ENCODE peak calls at places on chromosomes 5 and 9, in seven cellular contexts. E is HCT116, R is astrocyte of the spinal cord, B is lung, S is cardiac fibroblast, H is psoas muscle, F is endothelial cell. T is an unnamed sample.

GRCh38 chr5:40627708-40628107 is 52.0 kb upstream of the PTGER4 start:
- DNase-seq in F (no peak), E (no peak), S (peak), H (no peak), R (no peak), B (no peak), T (no peak)

GRCh38 chr5:67266654-67267350 is 70.2 kb upstream of the CD180 start:
- DNase-seq in E (no peak), F (no peak), R (no peak), B (no peak), S (no peak), H (no peak), T (no peak)

GRCh38 chr5:142316681-142317080 is 8.1 kb downstream of the SPRY4 start:
- DNase-seq in R (no peak), S (peak), F (no peak), E (no peak), B (no peak), H (no peak), T (no peak)

GRCh38 chr5:58680503-58680902 is 97.6 kb downstream of the RAB3C start:
- DNase-seq in R (no peak), E (no peak), F (no peak), S (no peak), H (no peak), B (no peak), T (no peak)

GRCh38 chr9:98251554-98251953 is 3.9 kb downstream of the TBC1D2 start:
- DNase-seq in F (no peak), S (peak), B (no peak), E (peak), R (peak), H (no peak), T (no peak)

GRCh38 chr5:113271015-113271414 is 163.8 kb downstream of the TSSK1B start:
- DNase-seq in B (no peak), H (no peak), R (peak), F (no peak), E (no peak), S (peak), T (no peak)

GRCh38 chr9:107239474-107239873 is 43.6 kb upstream of the RAD23B start:
- DNase-seq in H (no peak), S (peak), R (no peak), B (no peak), F (no peak), E (no peak), T (no peak)

GRCh38 chr5:39478851-39479250 is 54.1 kb upstream of the DAB2 start:
- DNase-seq in F (no peak), B (no peak), E (no peak), H (no peak), S (no peak), R (no peak), T (no peak)

GRCh38 chr5:51995773-51996306 is 612.6 kb downstream of the ISL1 start:
- DNase-seq in E (no peak), R (no peak), B (no peak), F (no peak), H (no peak), S (no peak), T (no peak)

GRCh38 chr9:136044971-136045594 is 50.0 kb downstream of the NACC2 start:
- DNase-seq in S (no peak), F (no peak), R (no peak), H (no peak), B (no peak), E (no peak), T (no peak)

GRCh38 chr5:164217464-164217863 is 712.0 kb downstream of the MAT2B start:
- DNase-seq in F (no peak), R (no peak), B (no peak), E (no peak), S (no peak), H (no peak), T (no peak)

GRCh38 chr5:179892255-179892654 is 15.4 kb downstream of the TBC1D9B start:
- DNase-seq in H (no peak), E (no peak), B (no peak), S (no peak), R (no peak), F (no peak), T (no peak)

GRCh38 chr5:94691270-94691669 is 72.8 kb downstream of the SLF1 start:
- DNase-seq in B (no peak), F (no peak), R (no peak), E (no peak), S (no peak), H (no peak), T (no peak)

GRCh38 chr5:33662721-33663435 is 222.1 kb downstream of the TARS1 start:
- DNase-seq in H (no peak), R (peak), S (peak), B (no peak), E (no peak), F (no peak), T (no peak)

GRCh38 chr9:130988905-130989304 is 20.1 kb upstream of the LAMC3 start:
- DNase-seq in F (no peak), B (no peak), E (no peak), S (no peak), H (no peak), R (no peak), T (no peak)

GRCh38 chr9:83047839-83048775 is 14.8 kb downstream of the RASEF start:
- DNase-seq in H (no peak), R (peak), E (no peak), B (peak), S (peak), F (no peak), T (no peak)

GRCh38 chr9:135075234-135076142 is 12.0 kb upstream of the OLFM1 start:
- DNase-seq in R (no peak), S (peak), E (no peak), H (peak), F (peak), B (peak), T (no peak)

GRCh38 chr5:151213803-151214613 is 9.9 kb downstream of the CCDC69 start:
- DNase-seq in B (peak), F (no peak), S (peak), H (peak), E (no peak), R (no peak), T (peak)

GRCh38 chr5:130166839-130167490 is 262.7 kb downstream of the CHSY3 start:
- DNase-seq in R (no peak), H (no peak), S (no peak), F (no peak), E (no peak), B (no peak), T (no peak)

GRCh38 chr9:89978185-89978584 is 373.4 kb downstream of the GADD45G start:
- DNase-seq in H (no peak), F (no peak), R (peak), E (peak), S (no peak), B (no peak), T (no peak)

GRCh38 chr9:35905912-35906679 is at the start of gene HRCT1:
- DNase-seq in R (peak), H (peak), B (peak), F (no peak), E (peak), S (peak), T (no peak)

GRCh38 chr9:127123239-127123935 is 952 bp upstream of the ANGPTL2 start:
- DNase-seq in S (no peak), F (no peak), R (no peak), E (no peak), B (no peak), H (no peak), T (no peak)

GRCh38 chr5:56625577-56625976 is 189.8 kb upstream of the MAP3K1 start:
- DNase-seq in B (no peak), H (no peak), R (peak), E (no peak), S (peak), F (no peak), T (no peak)

GRCh38 chr5:59099270-59099994 is 516.6 kb downstream of the RAB3C start:
- DNase-seq in S (peak), R (peak), E (no peak), H (no peak), F (no peak), B (no peak), T (no peak)

GRCh38 chr5:118980017-118980416 is 8.3 kb downstream of the DTWD2 start:
- DNase-seq in H (no peak), E (no peak), R (no peak), S (no peak), F (no peak), B (no peak), T (no peak)

GRCh38 chr9:124770359-124771020 is 621 bp downstream of the NR6A1 start:
- DNase-seq in H (peak), E (no peak), R (no peak), F (peak), S (no peak), B (no peak), T (peak)

GRCh38 chr5:102867999-102868662 is 113.0 kb downstream of the PAM start:
- DNase-seq in F (no peak), S (peak), B (no peak), R (peak), H (no peak), E (no peak), T (no peak)

GRCh38 chr9:37787059-37787458 is 2.2 kb upstream of the EXOSC3 start:
- DNase-seq in S (no peak), H (no peak), B (no peak), F (no peak), R (no peak), E (no peak), T (no peak)

GRCh38 chr9:37790096-37790495 is 5.2 kb upstream of the EXOSC3 start:
- DNase-seq in F (no peak), B (no peak), H (no peak), E (no peak), R (no peak), S (no peak), T (no peak)

GRCh38 chr9:37788328-37788727 is 3.5 kb upstream of the EXOSC3 start:
- DNase-seq in E (no peak), B (no peak), H (no peak), R (no peak), S (no peak), F (no peak), T (no peak)

GRCh38 chr9:37784291-37784639 is 599 bp downstream of the EXOSC3 start:
- DNase-seq in S (peak), H (no peak), E (no peak), R (no peak), B (no peak), F (no peak), T (no peak)

DNA sequence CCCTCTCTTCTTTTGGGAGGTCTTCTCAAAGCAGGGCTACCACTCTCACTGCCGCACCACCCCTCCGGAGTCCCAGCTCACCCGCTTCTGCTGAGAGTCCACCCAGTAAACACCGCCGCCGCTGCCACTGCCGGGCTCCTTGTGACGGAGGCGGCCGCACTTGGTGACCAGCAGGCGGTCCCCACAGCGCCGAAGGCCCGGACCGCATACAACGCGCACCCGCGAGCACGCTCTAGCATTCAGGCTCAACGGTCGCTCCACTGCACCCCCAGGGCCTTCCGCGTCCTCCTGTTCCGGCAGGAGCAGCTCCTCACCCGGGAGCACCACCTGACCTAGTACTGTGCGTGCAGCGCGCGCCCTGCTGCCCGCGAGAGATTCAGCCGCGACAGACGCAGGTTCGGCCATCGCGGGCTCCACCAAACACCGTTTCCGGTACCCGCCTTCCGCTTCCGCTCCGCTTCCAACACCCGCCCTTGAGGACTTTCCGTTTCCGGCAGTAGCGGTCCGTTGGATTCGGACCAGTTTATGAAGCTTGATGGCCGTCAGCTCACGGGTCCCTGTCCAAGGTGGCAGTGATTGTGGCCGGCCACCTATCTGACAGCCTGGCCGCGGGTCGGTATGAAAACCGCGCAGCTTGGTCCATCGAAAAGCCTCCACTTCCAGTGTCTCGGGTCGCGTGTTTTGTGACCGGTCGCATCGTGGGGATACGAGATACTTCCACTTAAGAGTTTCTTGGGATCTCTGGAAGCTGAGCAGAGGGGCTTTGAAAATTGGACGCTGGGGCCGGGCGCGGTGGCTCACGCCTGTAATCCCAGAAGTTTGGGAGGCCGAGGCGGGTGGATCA is at the start of gene EXOSC3:
- DNase-seq in E (peak), S (peak), R (peak), F (peak), B (peak), H (peak), T (peak)
- TF ChIP-seq CTCF in E (no peak), S (no peak), R (no peak), F (no peak), B (no peak), H (peak), T (no peak)

GRCh38 chr5:75510836-75511434 is 494 bp downstream of the CERT1 start:
- DNase-seq in B (peak), E (no peak), R (no peak), F (peak), H (peak), S (no peak), T (peak)
- TF ChIP-seq CTCF in B (no peak), E (no peak), R (no peak), F (no peak), H (no peak), S (no peak), T (no peak)

DNA sequence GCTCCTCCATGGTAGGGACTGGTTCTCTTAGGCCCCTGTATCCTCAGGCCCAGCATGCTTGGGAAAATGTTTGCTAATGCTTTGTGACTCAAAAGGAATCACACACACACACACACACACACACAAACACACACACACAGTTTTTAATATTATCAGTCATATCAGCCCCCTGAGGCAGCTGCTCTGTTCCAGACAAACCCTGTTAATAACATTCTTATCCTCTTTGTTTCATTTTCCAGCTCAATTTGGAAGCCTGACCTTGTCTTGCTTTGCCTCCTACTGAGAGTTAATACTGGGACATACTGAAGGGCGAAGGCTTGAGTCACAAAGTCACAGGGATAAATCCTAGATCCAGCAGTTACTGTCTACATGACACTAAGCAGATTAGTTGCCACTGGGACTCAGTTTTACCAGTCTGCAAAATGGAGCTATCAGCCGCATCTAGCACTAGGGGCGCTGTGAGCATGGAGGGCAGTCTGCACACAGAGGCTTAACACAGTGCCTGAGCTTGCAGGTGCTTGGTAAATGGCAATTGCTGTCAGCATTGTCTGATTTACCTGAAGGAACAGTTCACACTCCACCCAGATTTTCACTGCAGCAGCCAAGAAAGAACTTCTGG is 37.1 kb upstream of the KCNMB1 start:
- DNase-seq in B (no peak), H (no peak), E (no peak), R (no peak), F (no peak), S (no peak), T (peak)
- TF ChIP-seq CTCF in B (no peak), H (no peak), E (peak), R (no peak), F (no peak), S (no peak), T (peak)

GRCh38 chr5:83589786-83590185 is 118.2 kb downstream of the VCAN start:
- DNase-seq in S (no peak), B (no peak), R (no peak), E (no peak), H (no peak), F (no peak), T (no peak)

GRCh38 chr5:83590966-83591365 is 119.4 kb downstream of the VCAN start:
- DNase-seq in F (no peak), H (no peak), B (no peak), R (no peak), S (no peak), E (no peak), T (no peak)

DNA sequence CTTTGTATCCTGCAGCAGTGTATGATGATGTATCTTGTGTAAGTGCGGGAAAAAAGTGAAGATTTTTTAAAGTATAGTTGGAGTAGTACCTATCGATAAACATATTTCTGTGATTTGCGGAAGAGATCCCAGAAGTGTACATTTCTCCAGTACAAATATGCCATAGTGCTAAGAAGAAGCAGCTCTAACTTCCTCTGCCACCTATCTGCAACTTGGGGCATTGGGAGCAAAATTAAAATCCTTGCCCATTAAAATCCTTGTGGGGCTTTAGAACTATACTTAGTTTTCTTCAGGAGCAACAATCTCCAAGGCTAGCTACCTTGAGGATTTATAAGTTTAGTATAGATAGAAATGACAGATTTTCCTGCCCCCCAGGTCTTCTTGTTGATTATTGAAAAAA is 123.7 kb downstream of the VCAN start:
- DNase-seq in R (no peak), F (no peak), H (no peak), S (no peak), E (no peak), B (no peak), T (no peak)
- TF ChIP-seq CTCF in R (peak), F (no peak), H (no peak), S (peak), E (peak), B (no peak), T (no peak)

DNA sequence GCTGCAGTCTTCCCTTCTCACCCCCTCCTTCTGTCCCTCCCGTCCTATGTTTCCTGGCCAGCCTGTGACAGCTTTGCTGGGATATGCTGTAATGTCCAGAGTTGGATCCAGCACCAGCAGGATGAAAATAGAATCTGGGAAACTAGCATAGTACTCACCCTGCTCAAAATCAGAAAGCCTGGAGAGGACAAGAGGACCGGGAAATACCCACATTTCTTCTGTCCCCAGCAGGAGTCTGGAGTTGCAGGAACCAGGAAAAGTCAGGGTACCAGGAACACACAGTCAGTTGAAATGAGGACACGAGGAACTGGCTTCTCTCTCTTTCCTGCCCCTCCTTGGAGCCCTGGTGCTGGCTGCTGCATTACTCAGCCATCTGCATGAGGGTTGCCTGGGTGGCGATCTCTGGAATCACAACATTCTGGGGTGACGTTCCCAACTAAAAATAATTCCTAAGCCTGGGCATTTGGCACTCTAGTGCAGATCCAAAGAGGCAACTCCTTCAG is 59.6 kb upstream of the NFIL3 start:
- DNase-seq in S (peak), R (peak), H (peak), B (no peak), F (no peak), E (no peak), T (no peak)
- TF ChIP-seq CTCF in S (no peak), R (no peak), H (no peak), B (no peak), F (no peak), E (no peak), T (no peak)

DNA sequence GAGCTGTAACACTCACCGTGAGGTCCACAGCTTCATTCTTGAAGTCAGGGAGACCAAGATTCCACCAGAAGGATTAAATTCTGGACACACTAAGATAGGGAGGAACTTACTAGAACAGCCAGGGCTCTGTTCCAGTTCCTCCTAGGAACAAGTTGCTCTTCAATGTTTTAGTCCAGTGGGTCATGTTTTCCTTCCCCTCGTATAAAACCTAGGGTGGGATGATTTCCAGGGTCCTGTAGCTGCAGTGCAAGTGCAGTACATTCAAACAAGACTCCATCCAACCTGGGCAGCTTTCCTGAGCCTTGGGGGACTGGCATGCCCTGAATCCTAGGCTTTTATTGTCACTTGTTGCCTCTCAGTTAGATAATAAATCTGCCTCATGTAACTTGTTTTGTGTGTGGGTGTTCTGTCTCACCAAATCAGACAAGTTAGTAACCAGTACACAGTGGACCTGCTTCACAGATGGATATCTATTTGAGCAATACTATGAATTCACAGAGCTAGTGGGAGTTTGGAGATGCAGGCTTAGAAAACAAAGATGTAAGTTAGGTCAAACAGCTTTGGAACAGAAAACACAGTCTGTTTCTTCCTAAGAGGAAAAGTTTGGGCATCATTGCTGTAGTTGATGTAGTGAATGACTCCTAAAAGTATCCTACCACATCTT is 405.6 kb downstream of the GABRG2 start:
- DNase-seq in R (no peak), H (no peak), F (no peak), B (no peak), S (no peak), E (no peak), T (no peak)
- TF ChIP-seq CTCF in R (no peak), H (no peak), F (no peak), B (no peak), S (no peak), E (no peak), T (no peak)

GRCh38 chr5:430214-430925 is 12.6 kb upstream of the EXOC3 start:
- DNase-seq in H (no peak), S (no peak), E (no peak), F (no peak), R (no peak), B (no peak), T (no peak)

GRCh38 chr5:431711-432050 is 11.3 kb upstream of the EXOC3 start:
- DNase-seq in H (no peak), R (no peak), B (no peak), F (no peak), S (no peak), E (no peak), T (no peak)

GRCh38 chr5:432201-432927 is 10.6 kb upstream of the EXOC3 start:
- DNase-seq in F (no peak), E (no peak), H (no peak), B (no peak), S (no peak), R (no peak), T (no peak)

GRCh38 chr5:429453-430188 is 13.4 kb upstream of the EXOC3 start:
- DNase-seq in S (peak), R (peak), F (no peak), B (no peak), H (no peak), E (no peak), T (no peak)

GRCh38 chr5:431001-431710 is 11.8 kb upstream of the EXOC3 start:
- DNase-seq in R (peak), F (peak), H (no peak), E (peak), B (no peak), S (peak), T (peak)
- TF ChIP-seq CTCF in R (peak), F (peak), H (peak), E (peak), B (peak), S (peak), T (peak)

GRCh38 chr5:54090495-54091084 is 219.8 kb downstream of the ARL15 start:
- DNase-seq in E (peak), S (peak), R (peak), H (no peak), B (no peak), F (no peak), T (no peak)
- TF ChIP-seq CTCF in E (peak), S (peak), R (peak), H (no peak), B (no peak), F (no peak), T (no peak)

GRCh38 chr5:17172801-17173200 is 44.6 kb upstream of the BASP1 start:
- DNase-seq in R (no peak), F (no peak), B (no peak), H (no peak), S (no peak), E (no peak), T (no peak)
- TF ChIP-seq CTCF in R (no peak), F (no peak), B (no peak), H (no peak), S (no peak), E (no peak), T (no peak)

T was measured in GM10248.